ENCODE peak calls at places on chromosomes 1 and 21, in eight cellular contexts. One of them, this sample, is unnamed.

GRCh38 chr1:27773732-27774445 is 870 bp downstream of the STX12 start:
- DNase-seq in ureter: no peak
- DNase-seq in activated CD4-positive, alpha-beta T cell treated with anti-CD3 and anti-CD28 coated beads, Interleukin-2, amount 50 U/mL, for 24 hours: peak; percentile 14
- DNase-seq in LoVo: peak; percentile 14
- DNase-seq in body of pancreas: no peak
- DNase-seq in EL: peak; percentile 47
- DNase-seq in NCI-H774: no peak
- DNase-seq in left ventricle myocardium inferior: no peak
- DNase-seq in this sample: no peak

GRCh38 chr1:81920245-81920740 is 119.6 kb downstream of the ADGRL2 start:
- DNase-seq in ureter: no peak
- DNase-seq in activated CD4-positive, alpha-beta T cell treated with anti-CD3 and anti-CD28 coated beads, Interleukin-2, amount 50 U/mL, for 24 hours: no peak
- DNase-seq in LoVo: no peak
- DNase-seq in body of pancreas: no peak
- DNase-seq in EL: peak; percentile 6
- DNase-seq in NCI-H774: no peak
- DNase-seq in left ventricle myocardium inferior: peak; percentile 16
- DNase-seq in this sample: no peak

GRCh38 chr1:219177940-219178339 is 4.3 kb downstream of the LYPLAL1 start:
- DNase-seq in ureter: no peak
- DNase-seq in activated CD4-positive, alpha-beta T cell treated with anti-CD3 and anti-CD28 coated beads, Interleukin-2, amount 50 U/mL, for 24 hours: no peak
- DNase-seq in LoVo: no peak
- DNase-seq in body of pancreas: no peak
- DNase-seq in EL: no peak
- DNase-seq in NCI-H774: no peak
- DNase-seq in left ventricle myocardium inferior: no peak
- DNase-seq in this sample: no peak

GRCh38 chr1:31880957-31881697 is 57.0 kb downstream of the PTP4A2 start:
- DNase-seq in ureter: no peak
- DNase-seq in activated CD4-positive, alpha-beta T cell treated with anti-CD3 and anti-CD28 coated beads, Interleukin-2, amount 50 U/mL, for 24 hours: no peak
- DNase-seq in LoVo: no peak
- DNase-seq in body of pancreas: no peak
- DNase-seq in EL: no peak
- DNase-seq in NCI-H774: no peak
- DNase-seq in left ventricle myocardium inferior: no peak
- DNase-seq in this sample: no peak

GRCh38 chr1:53944469-53945182 is 873 bp downstream of the IFT25 start:
- DNase-seq in ureter: no peak
- DNase-seq in activated CD4-positive, alpha-beta T cell treated with anti-CD3 and anti-CD28 coated beads, Interleukin-2, amount 50 U/mL, for 24 hours: no peak
- DNase-seq in LoVo: no peak
- DNase-seq in body of pancreas: no peak
- DNase-seq in EL: peak; percentile 24
- DNase-seq in NCI-H774: no peak
- DNase-seq in left ventricle myocardium inferior: no peak
- DNase-seq in this sample: no peak

GRCh38 chr1:201711101-201711597 is 117.8 kb upstream of the IPO9 start:
- DNase-seq in ureter: no peak
- DNase-seq in activated CD4-positive, alpha-beta T cell treated with anti-CD3 and anti-CD28 coated beads, Interleukin-2, amount 50 U/mL, for 24 hours: no peak
- DNase-seq in LoVo: no peak
- DNase-seq in body of pancreas: no peak
- DNase-seq in EL: no peak
- DNase-seq in NCI-H774: no peak
- DNase-seq in left ventricle myocardium inferior: no peak
- DNase-seq in this sample: peak; percentile 59

GRCh38 chr1:190001187-190001586 is 476.5 kb downstream of the BRINP3 start:
- DNase-seq in ureter: no peak
- DNase-seq in activated CD4-positive, alpha-beta T cell treated with anti-CD3 and anti-CD28 coated beads, Interleukin-2, amount 50 U/mL, for 24 hours: no peak
- DNase-seq in LoVo: no peak
- DNase-seq in body of pancreas: no peak
- DNase-seq in EL: no peak
- DNase-seq in NCI-H774: no peak
- DNase-seq in left ventricle myocardium inferior: no peak
- DNase-seq in this sample: no peak

GRCh38 chr1:220045356-220046051 is 801 bp downstream of the EPRS1 start:
- DNase-seq in ureter: no peak
- DNase-seq in activated CD4-positive, alpha-beta T cell treated with anti-CD3 and anti-CD28 coated beads, Interleukin-2, amount 50 U/mL, for 24 hours: no peak
- DNase-seq in LoVo: no peak
- DNase-seq in body of pancreas: no peak
- DNase-seq in EL: peak; percentile 4
- DNase-seq in NCI-H774: no peak
- DNase-seq in left ventricle myocardium inferior: no peak
- DNase-seq in this sample: no peak

GRCh38 chr1:66261370-66261769 is 272.6 kb upstream of the SGIP1 start:
- DNase-seq in ureter: no peak
- DNase-seq in activated CD4-positive, alpha-beta T cell treated with anti-CD3 and anti-CD28 coated beads, Interleukin-2, amount 50 U/mL, for 24 hours: no peak
- DNase-seq in LoVo: no peak
- DNase-seq in body of pancreas: no peak
- DNase-seq in EL: peak; percentile 39
- DNase-seq in NCI-H774: no peak
- DNase-seq in left ventricle myocardium inferior: no peak
- DNase-seq in this sample: no peak

GRCh38 chr1:188129856-188130838 is 1301.4 kb downstream of the PLA2G4A start:
- DNase-seq in ureter: no peak
- DNase-seq in activated CD4-positive, alpha-beta T cell treated with anti-CD3 and anti-CD28 coated beads, Interleukin-2, amount 50 U/mL, for 24 hours: no peak
- DNase-seq in LoVo: no peak
- DNase-seq in body of pancreas: no peak
- DNase-seq in EL: no peak
- DNase-seq in NCI-H774: no peak
- DNase-seq in left ventricle myocardium inferior: no peak
- DNase-seq in this sample: no peak

GRCh38 chr1:90706437-90707362 is 10.4 kb downstream of the BARHL2 start:
- DNase-seq in ureter: no peak
- DNase-seq in activated CD4-positive, alpha-beta T cell treated with anti-CD3 and anti-CD28 coated beads, Interleukin-2, amount 50 U/mL, for 24 hours: no peak
- DNase-seq in LoVo: no peak
- DNase-seq in body of pancreas: peak; percentile 41
- DNase-seq in EL: no peak
- DNase-seq in NCI-H774: peak; percentile 58
- DNase-seq in left ventricle myocardium inferior: no peak
- DNase-seq in this sample: no peak

GRCh38 chr1:9689011-9689706 is 37.6 kb downstream of the PIK3CD start:
- DNase-seq in ureter: peak; percentile 81
- DNase-seq in activated CD4-positive, alpha-beta T cell treated with anti-CD3 and anti-CD28 coated beads, Interleukin-2, amount 50 U/mL, for 24 hours: peak; percentile 70
- DNase-seq in LoVo: peak; percentile 84
- DNase-seq in body of pancreas: peak; percentile 85
- DNase-seq in EL: peak; percentile 87
- DNase-seq in NCI-H774: no peak
- DNase-seq in left ventricle myocardium inferior: peak; percentile 81
- DNase-seq in this sample: peak; percentile 90

GRCh38 chr1:64061430-64062104 is 141.9 kb upstream of the UBE2U start:
- DNase-seq in ureter: no peak
- DNase-seq in activated CD4-positive, alpha-beta T cell treated with anti-CD3 and anti-CD28 coated beads, Interleukin-2, amount 50 U/mL, for 24 hours: no peak
- DNase-seq in LoVo: no peak
- DNase-seq in body of pancreas: no peak
- DNase-seq in EL: no peak
- DNase-seq in NCI-H774: no peak
- DNase-seq in left ventricle myocardium inferior: no peak
- DNase-seq in this sample: no peak

GRCh38 chr1:185402930-185403329 is 85.9 kb upstream of the IVNS1ABP start:
- DNase-seq in ureter: no peak
- DNase-seq in activated CD4-positive, alpha-beta T cell treated with anti-CD3 and anti-CD28 coated beads, Interleukin-2, amount 50 U/mL, for 24 hours: no peak
- DNase-seq in LoVo: no peak
- DNase-seq in body of pancreas: no peak
- DNase-seq in EL: no peak
- DNase-seq in NCI-H774: no peak
- DNase-seq in left ventricle myocardium inferior: no peak
- DNase-seq in this sample: no peak

GRCh38 chr1:102937401-102937800 is 170.9 kb downstream of the COL11A1 start:
- DNase-seq in ureter: no peak
- DNase-seq in activated CD4-positive, alpha-beta T cell treated with anti-CD3 and anti-CD28 coated beads, Interleukin-2, amount 50 U/mL, for 24 hours: no peak
- DNase-seq in LoVo: no peak
- DNase-seq in body of pancreas: no peak
- DNase-seq in EL: no peak
- DNase-seq in NCI-H774: no peak
- DNase-seq in left ventricle myocardium inferior: no peak
- DNase-seq in this sample: no peak

GRCh38 chr1:11499825-11500331 is 20.9 kb downstream of the DISP3 start:
- DNase-seq in ureter: no peak
- DNase-seq in activated CD4-positive, alpha-beta T cell treated with anti-CD3 and anti-CD28 coated beads, Interleukin-2, amount 50 U/mL, for 24 hours: no peak
- DNase-seq in LoVo: no peak
- DNase-seq in body of pancreas: no peak
- DNase-seq in EL: no peak
- DNase-seq in NCI-H774: no peak
- DNase-seq in left ventricle myocardium inferior: no peak
- DNase-seq in this sample: peak; percentile 31

GRCh38 chr1:114671011-114671938 is 1.4 kb upstream of the DENND2C start:
- DNase-seq in ureter: no peak
- DNase-seq in activated CD4-positive, alpha-beta T cell treated with anti-CD3 and anti-CD28 coated beads, Interleukin-2, amount 50 U/mL, for 24 hours: no peak
- DNase-seq in LoVo: peak; percentile 37
- DNase-seq in body of pancreas: no peak
- DNase-seq in EL: peak; percentile 4
- DNase-seq in NCI-H774: no peak
- DNase-seq in left ventricle myocardium inferior: no peak
- DNase-seq in this sample: no peak

GRCh38 chr1:169538998-169539871 is 47.0 kb downstream of the F5 start:
- DNase-seq in ureter: no peak
- DNase-seq in activated CD4-positive, alpha-beta T cell treated with anti-CD3 and anti-CD28 coated beads, Interleukin-2, amount 50 U/mL, for 24 hours: no peak
- DNase-seq in LoVo: peak; percentile 75
- DNase-seq in body of pancreas: no peak
- DNase-seq in EL: peak; percentile 83
- DNase-seq in NCI-H774: no peak
- DNase-seq in left ventricle myocardium inferior: no peak
- DNase-seq in this sample: no peak

GRCh38 chr1:40379785-40380452 is 6.4 kb downstream of the SMAP2 start:
- DNase-seq in ureter: no peak
- DNase-seq in activated CD4-positive, alpha-beta T cell treated with anti-CD3 and anti-CD28 coated beads, Interleukin-2, amount 50 U/mL, for 24 hours: no peak
- DNase-seq in LoVo: peak; percentile 13
- DNase-seq in body of pancreas: no peak
- DNase-seq in EL: peak; percentile 60
- DNase-seq in NCI-H774: no peak
- DNase-seq in left ventricle myocardium inferior: no peak
- DNase-seq in this sample: no peak

GRCh38 chr21:29155118-29155932 is 24.9 kb downstream of the MAP3K7CL start:
- DNase-seq in ureter: peak; percentile 48
- DNase-seq in activated CD4-positive, alpha-beta T cell treated with anti-CD3 and anti-CD28 coated beads, Interleukin-2, amount 50 U/mL, for 24 hours: no peak
- DNase-seq in LoVo: no peak
- DNase-seq in body of pancreas: no peak
- DNase-seq in EL: peak; percentile 82
- DNase-seq in NCI-H774: no peak
- DNase-seq in left ventricle myocardium inferior: peak; percentile 69
- DNase-seq in this sample: peak; percentile 67

GRCh38 chr21:46656820-46657219 is 21.3 kb downstream of the PRMT2 start:
- DNase-seq in ureter: no peak
- DNase-seq in activated CD4-positive, alpha-beta T cell treated with anti-CD3 and anti-CD28 coated beads, Interleukin-2, amount 50 U/mL, for 24 hours: no peak
- DNase-seq in LoVo: no peak
- DNase-seq in body of pancreas: no peak
- DNase-seq in EL: no peak
- DNase-seq in NCI-H774: no peak
- DNase-seq in left ventricle myocardium inferior: no peak
- DNase-seq in this sample: no peak

GRCh38 chr1:227948493-227949260 is 945 bp upstream of the WNT9A start:
- DNase-seq in ureter: peak; percentile 42
- DNase-seq in activated CD4-positive, alpha-beta T cell treated with anti-CD3 and anti-CD28 coated beads, Interleukin-2, amount 50 U/mL, for 24 hours: no peak
- DNase-seq in LoVo: no peak
- DNase-seq in body of pancreas: peak; percentile 11
- DNase-seq in EL: no peak
- DNase-seq in NCI-H774: no peak
- DNase-seq in left ventricle myocardium inferior: no peak
- DNase-seq in this sample: peak; percentile 56

GRCh38 chr1:111603979-111604378 is 15.6 kb upstream of the RAP1A start:
- DNase-seq in ureter: no peak
- DNase-seq in activated CD4-positive, alpha-beta T cell treated with anti-CD3 and anti-CD28 coated beads, Interleukin-2, amount 50 U/mL, for 24 hours: no peak
- DNase-seq in LoVo: no peak
- DNase-seq in body of pancreas: no peak
- DNase-seq in EL: no peak
- DNase-seq in NCI-H774: no peak
- DNase-seq in left ventricle myocardium inferior: no peak
- DNase-seq in this sample: no peak

GRCh38 chr1:158112994-158113758 is 67.5 kb upstream of the CD1D start:
- DNase-seq in ureter: no peak
- DNase-seq in activated CD4-positive, alpha-beta T cell treated with anti-CD3 and anti-CD28 coated beads, Interleukin-2, amount 50 U/mL, for 24 hours: no peak
- DNase-seq in LoVo: peak; percentile 34
- DNase-seq in body of pancreas: peak; percentile 18
- DNase-seq in EL: peak; percentile 51
- DNase-seq in NCI-H774: no peak
- DNase-seq in left ventricle myocardium inferior: peak; percentile 30
- DNase-seq in this sample: peak; percentile 70

GRCh38 chr1:183694035-183694434 is 40.9 kb upstream of the APOBEC4 start:
- DNase-seq in ureter: no peak
- DNase-seq in activated CD4-positive, alpha-beta T cell treated with anti-CD3 and anti-CD28 coated beads, Interleukin-2, amount 50 U/mL, for 24 hours: no peak
- DNase-seq in LoVo: no peak
- DNase-seq in body of pancreas: no peak
- DNase-seq in EL: no peak
- DNase-seq in NCI-H774: no peak
- DNase-seq in left ventricle myocardium inferior: no peak
- DNase-seq in this sample: no peak

GRCh38 chr1:2438038-2438437 is 25.7 kb upstream of the PEX10 start:
- DNase-seq in ureter: no peak
- DNase-seq in activated CD4-positive, alpha-beta T cell treated with anti-CD3 and anti-CD28 coated beads, Interleukin-2, amount 50 U/mL, for 24 hours: no peak
- DNase-seq in LoVo: no peak
- DNase-seq in body of pancreas: no peak
- DNase-seq in EL: no peak
- DNase-seq in NCI-H774: no peak
- DNase-seq in left ventricle myocardium inferior: no peak
- DNase-seq in this sample: no peak

GRCh38 chr1:41378999-41379740 is 17.9 kb downstream of the FOXO6 start:
- DNase-seq in ureter: no peak
- DNase-seq in activated CD4-positive, alpha-beta T cell treated with anti-CD3 and anti-CD28 coated beads, Interleukin-2, amount 50 U/mL, for 24 hours: no peak
- DNase-seq in LoVo: no peak
- DNase-seq in body of pancreas: no peak
- DNase-seq in EL: no peak
- DNase-seq in NCI-H774: no peak
- DNase-seq in left ventricle myocardium inferior: no peak
- DNase-seq in this sample: no peak

GRCh38 chr1:93673159-93673657 is 8.4 kb downstream of the BCAR3 start:
- DNase-seq in ureter: no peak
- DNase-seq in activated CD4-positive, alpha-beta T cell treated with anti-CD3 and anti-CD28 coated beads, Interleukin-2, amount 50 U/mL, for 24 hours: no peak
- DNase-seq in LoVo: peak; percentile 42
- DNase-seq in body of pancreas: no peak
- DNase-seq in EL: no peak
- DNase-seq in NCI-H774: no peak
- DNase-seq in left ventricle myocardium inferior: no peak
- DNase-seq in this sample: no peak